ENCODE peak calls at places on chromosome 9, in five cellular contexts. Q is A549, B is stomach, G is SK-N-SH, M is HepG2. R is an unnamed sample. For H3K4me1, the result is how much of the 10 kb centered on the place peaks cover.

GRCh38 chr9:124015091-124015660 is 3.6 kb downstream of the LHX2 start:
- DNase-seq in Q (no peak), B (no peak), G (peak), M (no peak), R (no peak)

GRCh38 chr9:121369595-121370265 is at the start of gene STOM:
- DNase-seq in Q (peak), B (peak), G (peak), M (peak), R (peak)

GRCh38 chr9:114851301-114851700 is 45.5 kb upstream of the TNFSF15 start:
- DNase-seq in Q (no peak), B (no peak), G (no peak), M (no peak), R (no peak)

GRCh38 chr9:20511680-20512079 is 110.6 kb downstream of the MLLT3 start:
- DNase-seq in Q (no peak), B (no peak), G (no peak), M (no peak), R (no peak)

GRCh38 chr9:110619831-110620230 is 40.3 kb upstream of the SVEP1 start:
- DNase-seq in Q (no peak), B (no peak), G (no peak), M (no peak), R (no peak)

GRCh38 chr9:124349267-124349666 is 66.0 kb downstream of the PSMB7 start:
- DNase-seq in Q (no peak), B (no peak), G (no peak), M (no peak), R (no peak)

GRCh38 chr9:90907790-90908189 is 106.2 kb downstream of the SYK start:
- DNase-seq in Q (no peak), B (no peak), G (no peak), M (no peak), R (no peak)

GRCh38 chr9:134564431-134565170 is 77.0 kb upstream of the COL5A1 start:
- DNase-seq in Q (no peak), B (peak), G (no peak), M (no peak), R (no peak)

GRCh38 chr9:83972286-83972685 is 7.7 kb downstream of the HNRNPK start:
- DNase-seq in Q (no peak), B (no peak), G (no peak), M (no peak), R (no peak)

GRCh38 chr9:134089972-134090371 is 22.1 kb upstream of the BRD3 start:
- DNase-seq in Q (no peak), B (no peak), G (no peak), M (no peak), R (no peak)

GRCh38 chr9:99019523-99020331 is 76.0 kb downstream of the COL15A1 start:
- DNase-seq in Q (peak), B (no peak), G (no peak), M (no peak), R (no peak)

GRCh38 chr9:4424038-4424437 is 66.2 kb upstream of the SLC1A1 start:
- DNase-seq in Q (no peak), B (no peak), G (no peak), M (no peak), R (no peak)

GRCh38 chr9:4423207-4423610 is 67.1 kb upstream of the SLC1A1 start:
- DNase-seq in Q (no peak), B (no peak), G (no peak), M (no peak), R (no peak)

GRCh38 chr9:4422495-4422894 is 67.8 kb upstream of the SLC1A1 start:
- DNase-seq in Q (no peak), B (peak), G (no peak), M (no peak), R (no peak)

GRCh38 chr9:4420351-4420750 is 69.9 kb upstream of the SLC1A1 start:
- DNase-seq in Q (no peak), B (no peak), G (no peak), M (no peak), R (no peak)

DNA sequence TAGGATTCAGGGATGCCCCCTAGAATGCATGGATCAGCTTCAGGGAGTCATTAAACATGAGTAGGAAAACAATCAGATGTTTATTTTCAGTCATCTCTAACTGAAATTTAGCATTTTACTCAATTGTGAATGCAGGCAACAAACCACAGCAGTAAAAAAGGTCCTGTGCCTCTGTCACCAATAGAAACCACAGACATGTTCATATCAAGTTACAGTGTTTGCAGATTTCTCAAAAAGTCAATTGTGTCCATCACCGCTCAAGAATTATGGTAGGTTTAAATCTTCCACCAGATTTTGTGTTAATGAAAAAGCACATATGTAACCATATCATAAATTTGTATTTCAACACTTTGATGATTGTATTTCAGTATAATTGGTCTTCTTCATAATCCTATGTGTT is 68.4 kb upstream of the SLC1A1 start:
- DNase-seq in Q (no peak), B (no peak), G (no peak), M (no peak), R (no peak)
- H3K4me1 ChIP-seq in Q (under half), B (under half), G (under half), M (under half), R (under half)

GRCh38 chr9:127568618-127568970 is 43.5 kb upstream of the STXBP1 start:
- DNase-seq in Q (no peak), B (no peak), G (no peak), M (no peak), R (no peak)

GRCh38 chr9:127565231-127565630 is 46.8 kb upstream of the STXBP1 start:
- DNase-seq in Q (no peak), B (no peak), G (no peak), M (no peak), R (no peak)

GRCh38 chr9:127567898-127568617 is 44.0 kb upstream of the STXBP1 start:
- DNase-seq in Q (no peak), B (no peak), G (peak), M (no peak), R (peak)

GRCh38 chr9:127567119-127567897 is 44.8 kb upstream of the STXBP1 start:
- DNase-seq in Q (no peak), B (peak), G (peak), M (no peak), R (peak)

GRCh38 chr9:127566351-127567001 is 45.6 kb upstream of the STXBP1 start:
- DNase-seq in Q (no peak), B (peak), G (no peak), M (no peak), R (peak)
- TF ChIP-seq EP300 in Q (no peak), B (no peak), G (no peak), M (no peak), R (peak)

DNA sequence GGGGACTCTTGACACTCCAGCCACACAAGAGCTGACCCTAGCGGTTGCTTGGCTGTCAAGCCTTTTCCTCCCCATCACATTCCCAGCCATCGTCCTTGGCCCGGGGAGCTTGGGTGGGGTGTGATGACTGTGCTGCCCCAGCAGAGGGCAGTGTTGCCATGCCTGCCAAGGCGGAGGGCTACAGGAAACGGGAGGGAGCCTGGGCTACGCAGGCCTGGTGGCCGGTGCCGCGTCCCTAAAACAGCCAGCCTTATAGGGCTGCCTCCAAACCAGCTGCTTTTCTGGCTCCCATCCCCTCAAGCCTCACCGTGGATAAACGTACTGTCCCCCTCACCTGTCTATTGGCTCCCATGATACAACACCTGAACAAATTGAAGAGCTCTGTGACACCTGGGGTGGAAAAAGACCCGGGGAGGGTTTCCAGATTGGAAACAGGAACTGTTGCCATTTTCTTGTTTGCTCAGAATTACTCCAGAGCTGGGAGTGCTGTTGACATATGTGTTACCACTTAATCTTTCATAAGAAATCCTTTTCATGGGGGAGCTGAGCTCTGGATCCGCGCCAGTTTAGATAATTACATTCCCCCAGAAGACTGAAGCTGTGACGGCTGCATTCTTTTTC is 72.8 kb upstream of the ASTN2 start:
- DNase-seq in Q (peak), B (peak), G (peak), M (peak), R (peak)
- H3K4me3 ChIP-seq in Q (no peak), B (no peak), G (no peak), M (peak), R (no peak)

GRCh38 chr9:97594414-97594921 is 38.7 kb downstream of the TSTD2 start:
- DNase-seq in Q (no peak), B (no peak), G (no peak), M (no peak), R (no peak)

GRCh38 chr9:97596906-97597305 is 36.3 kb downstream of the TSTD2 start:
- DNase-seq in Q (no peak), B (no peak), G (no peak), M (no peak), R (no peak)

GRCh38 chr9:97598461-97599288 is 34.5 kb downstream of the TSTD2 start:
- DNase-seq in Q (peak), B (peak), G (peak), M (peak), R (peak)

GRCh38 chr9:97591535-97591934 is 41.6 kb downstream of the TSTD2 start:
- DNase-seq in Q (no peak), B (no peak), G (no peak), M (no peak), R (no peak)

DNA sequence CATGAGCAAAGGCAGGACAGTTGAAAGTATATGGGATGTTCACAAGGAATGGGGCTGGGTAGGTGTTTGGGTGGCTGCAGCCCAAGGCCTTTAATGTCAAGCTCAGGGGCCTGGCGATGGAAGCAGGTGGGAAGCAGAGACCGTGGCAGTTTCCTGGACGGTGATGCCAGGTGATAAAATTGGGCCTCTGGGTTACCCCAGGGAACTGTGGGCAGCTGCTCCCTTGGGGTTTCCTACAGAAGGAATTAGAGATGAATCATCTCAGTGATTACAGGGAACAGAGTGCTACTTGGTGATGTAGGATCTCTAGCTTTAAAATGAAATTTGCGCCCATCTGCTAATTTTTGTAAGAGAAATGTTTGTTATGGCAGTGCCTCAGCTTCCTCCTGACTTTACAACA is 39.2 kb downstream of the TSTD2 start:
- DNase-seq in Q (no peak), B (no peak), G (no peak), M (no peak), R (no peak)
- H3K4me1 ChIP-seq in Q (under half), B (under half), G (under half), M (under half), R (under half)

GRCh38 chr9:76818271-76818670 is 54.0 kb downstream of the PCA3 start:
- DNase-seq in Q (peak), B (peak), G (no peak), M (peak), R (peak)
- TF ChIP-seq EP300 in Q (no peak), B (no peak), G (no peak), M (no peak), R (peak)

DNA sequence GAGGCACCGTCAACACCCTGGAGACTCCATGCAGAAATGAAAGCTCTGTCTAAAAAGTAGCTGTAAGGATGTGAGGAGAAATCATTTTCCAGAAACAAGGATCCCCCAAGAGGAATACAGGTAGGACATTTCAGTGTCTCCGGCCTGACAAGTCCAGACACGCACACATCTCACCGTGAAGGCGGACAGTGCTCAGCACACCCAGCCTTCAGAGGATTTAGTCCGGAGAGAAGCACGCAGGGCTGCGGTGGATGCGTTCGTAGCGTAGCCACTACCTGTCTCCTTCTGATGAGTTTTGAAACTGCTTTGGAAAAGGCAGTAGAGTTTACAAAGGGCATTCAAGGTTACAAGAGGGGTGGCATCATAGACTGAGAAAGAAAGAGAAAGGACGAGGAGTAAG is 110.6 kb upstream of the ERCC6L2 start:
- DNase-seq in Q (no peak), B (no peak), G (no peak), M (no peak), R (no peak)
- H3K4me3 ChIP-seq in Q (no peak), B (peak), G (no peak), M (peak), R (no peak)

GRCh38 chr9:132249123-132249522 is 87.3 kb downstream of the NTNG2 start:
- DNase-seq in Q (no peak), B (peak), G (no peak), M (no peak), R (no peak)

GRCh38 chr9:132245465-132245864 is 83.6 kb downstream of the NTNG2 start:
- DNase-seq in Q (no peak), B (no peak), G (no peak), M (no peak), R (no peak)

GRCh38 chr9:132249690-132250089 is 87.8 kb downstream of the NTNG2 start:
- DNase-seq in Q (no peak), B (no peak), G (no peak), M (no peak), R (no peak)

GRCh38 chr9:132250324-132251262 is 88.7 kb downstream of the NTNG2 start:
- DNase-seq in Q (no peak), B (no peak), G (no peak), M (no peak), R (no peak)

GRCh38 chr9:132247942-132248341 is 86.1 kb downstream of the NTNG2 start:
- DNase-seq in Q (no peak), B (no peak), G (no peak), M (no peak), R (no peak)
- H3K4me1 ChIP-seq in Q (under half), B (under half), G (under half), M (under half), R (under half)

GRCh38 chr9:734831-735511 is 106.5 kb upstream of the DMRT1 start:
- DNase-seq in Q (no peak), B (no peak), G (no peak), M (peak), R (no peak)
- TF ChIP-seq EP300 in Q (no peak), B (no peak), G (no peak), M (peak), R (peak)

GRCh38 chr9:34380034-34380510 is 3.4 kb upstream of the MYORG start:
- DNase-seq in Q (no peak), B (no peak), G (no peak), M (no peak), R (no peak)
- H3K4me3 ChIP-seq in Q (peak), B (peak), G (no peak), M (peak), R (no peak)